ENCODE peak calls at places on chromosomes 2 and 18, in six cellular contexts. One of them, this sample, is unnamed.

GRCh38 chr2:81234711-81235110 is 930.2 kb upstream of the LRRTM1 start:
- DNase-seq in dorsolateral prefrontal cortex: no peak
- DNase-seq in caudate nucleus: no peak
- DNase-seq in CD4-positive, alpha-beta memory T cell: no peak
- DNase-seq in transverse colon: no peak
- DNase-seq in psoas muscle: no peak
- DNase-seq in this sample: no peak

GRCh38 chr2:20446917-20447436 is at the start of gene RHOB:
- DNase-seq in caudate nucleus: peak; percentile 97
- DNase-seq in dorsolateral prefrontal cortex: peak; percentile 99
- DNase-seq in psoas muscle: peak; percentile 98
- DNase-seq in transverse colon: peak; percentile 97
- DNase-seq in CD4-positive, alpha-beta memory T cell: peak; percentile 82
- DNase-seq in this sample: peak; percentile 87

GRCh38 chr2:149931486-149931885 is 343.9 kb upstream of the MMADHC start:
- DNase-seq in dorsolateral prefrontal cortex: no peak
- DNase-seq in psoas muscle: no peak
- DNase-seq in CD4-positive, alpha-beta memory T cell: no peak
- DNase-seq in caudate nucleus: no peak
- DNase-seq in transverse colon: no peak
- DNase-seq in this sample: no peak

GRCh38 chr2:200026838-200027237 is 71.5 kb downstream of the MAIP1 start:
- DNase-seq in CD4-positive, alpha-beta memory T cell: no peak
- DNase-seq in dorsolateral prefrontal cortex: no peak
- DNase-seq in psoas muscle: no peak
- DNase-seq in transverse colon: no peak
- DNase-seq in caudate nucleus: no peak
- DNase-seq in this sample: no peak

GRCh38 chr2:234606906-234607305 is 110.0 kb upstream of the ARL4C start:
- DNase-seq in dorsolateral prefrontal cortex: no peak
- DNase-seq in caudate nucleus: no peak
- DNase-seq in CD4-positive, alpha-beta memory T cell: no peak
- DNase-seq in transverse colon: no peak
- DNase-seq in psoas muscle: no peak
- DNase-seq in this sample: no peak

GRCh38 chr2:156704612-156705011 is 268.4 kb downstream of the GPD2 start:
- DNase-seq in dorsolateral prefrontal cortex: no peak
- DNase-seq in psoas muscle: no peak
- DNase-seq in CD4-positive, alpha-beta memory T cell: no peak
- DNase-seq in transverse colon: no peak
- DNase-seq in caudate nucleus: no peak
- DNase-seq in this sample: no peak

GRCh38 chr2:128623776-128624424 is 305.2 kb upstream of the HS6ST1 start:
- DNase-seq in transverse colon: no peak
- DNase-seq in CD4-positive, alpha-beta memory T cell: no peak
- DNase-seq in dorsolateral prefrontal cortex: no peak
- DNase-seq in caudate nucleus: no peak
- DNase-seq in psoas muscle: no peak
- DNase-seq in this sample: no peak

GRCh38 chr18:59208602-59209001 is 11.4 kb upstream of the GRP start:
- DNase-seq in dorsolateral prefrontal cortex: no peak
- DNase-seq in CD4-positive, alpha-beta memory T cell: no peak
- DNase-seq in transverse colon: no peak
- DNase-seq in psoas muscle: no peak
- DNase-seq in caudate nucleus: no peak
- DNase-seq in this sample: peak; percentile 3

GRCh38 chr2:74959106-74959751 is 786 bp downstream of the POLE4 start:
- DNase-seq in caudate nucleus: no peak
- DNase-seq in transverse colon: no peak
- DNase-seq in psoas muscle: no peak
- DNase-seq in CD4-positive, alpha-beta memory T cell: peak; percentile 13
- DNase-seq in dorsolateral prefrontal cortex: no peak
- DNase-seq in this sample: no peak

GRCh38 chr2:44295636-44296359 is 20.5 kb downstream of the SLC3A1 start:
- DNase-seq in psoas muscle: no peak
- DNase-seq in transverse colon: no peak
- DNase-seq in dorsolateral prefrontal cortex: no peak
- DNase-seq in caudate nucleus: no peak
- DNase-seq in CD4-positive, alpha-beta memory T cell: no peak
- DNase-seq in this sample: no peak

GRCh38 chr2:188596054-188596453 is 304.4 kb downstream of the GULP1 start:
- DNase-seq in caudate nucleus: no peak
- DNase-seq in dorsolateral prefrontal cortex: no peak
- DNase-seq in transverse colon: no peak
- DNase-seq in CD4-positive, alpha-beta memory T cell: no peak
- DNase-seq in psoas muscle: no peak
- DNase-seq in this sample: no peak

GRCh38 chr18:29147944-29148343 is 971.0 kb upstream of the CDH2 start:
- DNase-seq in dorsolateral prefrontal cortex: no peak
- DNase-seq in transverse colon: no peak
- DNase-seq in caudate nucleus: no peak
- DNase-seq in CD4-positive, alpha-beta memory T cell: no peak
- DNase-seq in psoas muscle: no peak
- DNase-seq in this sample: peak; percentile 29

GRCh38 chr18:8011906-8012305 is 444.8 kb downstream of the PTPRM start:
- DNase-seq in caudate nucleus: no peak
- DNase-seq in psoas muscle: no peak
- DNase-seq in CD4-positive, alpha-beta memory T cell: no peak
- DNase-seq in dorsolateral prefrontal cortex: no peak
- DNase-seq in transverse colon: no peak
- DNase-seq in this sample: no peak

GRCh38 chr2:109171444-109172334 is 42.7 kb downstream of the SH3RF3 start:
- DNase-seq in caudate nucleus: no peak
- DNase-seq in dorsolateral prefrontal cortex: no peak
- DNase-seq in psoas muscle: peak; percentile 72
- DNase-seq in CD4-positive, alpha-beta memory T cell: no peak
- DNase-seq in transverse colon: peak; percentile 54
- DNase-seq in this sample: no peak

GRCh38 chr18:25830787-25831186 is 259.6 kb downstream of the SS18 start:
- DNase-seq in dorsolateral prefrontal cortex: no peak
- DNase-seq in transverse colon: no peak
- DNase-seq in caudate nucleus: no peak
- DNase-seq in CD4-positive, alpha-beta memory T cell: no peak
- DNase-seq in psoas muscle: peak; percentile 69
- DNase-seq in this sample: no peak

GRCh38 chr2:237896507-237896892 is 37.1 kb downstream of the RAMP1 start:
- DNase-seq in transverse colon: no peak
- DNase-seq in psoas muscle: no peak
- DNase-seq in caudate nucleus: no peak
- DNase-seq in dorsolateral prefrontal cortex: no peak
- DNase-seq in CD4-positive, alpha-beta memory T cell: no peak
- DNase-seq in this sample: no peak

GRCh38 chr2:197248001-197248401 is 62.6 kb downstream of the ANKRD44 start:
- DNase-seq in CD4-positive, alpha-beta memory T cell: no peak
- DNase-seq in caudate nucleus: no peak
- DNase-seq in psoas muscle: no peak
- DNase-seq in transverse colon: no peak
- DNase-seq in dorsolateral prefrontal cortex: no peak
- DNase-seq in this sample: no peak

GRCh38 chr2:197247083-197247482 is 63.5 kb downstream of the ANKRD44 start:
- DNase-seq in dorsolateral prefrontal cortex: no peak
- DNase-seq in CD4-positive, alpha-beta memory T cell: no peak
- DNase-seq in caudate nucleus: no peak
- DNase-seq in transverse colon: no peak
- DNase-seq in psoas muscle: no peak
- DNase-seq in this sample: no peak

GRCh38 chr2:197249771-197250397 is 60.7 kb downstream of the ANKRD44 start:
- DNase-seq in caudate nucleus: no peak
- DNase-seq in transverse colon: no peak
- DNase-seq in psoas muscle: no peak
- DNase-seq in CD4-positive, alpha-beta memory T cell: no peak
- DNase-seq in dorsolateral prefrontal cortex: no peak
- DNase-seq in this sample: no peak

GRCh38 chr2:197246405-197246804 is 64.2 kb downstream of the ANKRD44 start:
- DNase-seq in dorsolateral prefrontal cortex: no peak
- DNase-seq in transverse colon: no peak
- DNase-seq in caudate nucleus: no peak
- DNase-seq in psoas muscle: no peak
- DNase-seq in CD4-positive, alpha-beta memory T cell: no peak
- DNase-seq in this sample: no peak

GRCh38 chr2:197248623-197249022 is 62.0 kb downstream of the ANKRD44 start:
- DNase-seq in dorsolateral prefrontal cortex: peak; percentile 43
- DNase-seq in transverse colon: peak; percentile 19
- DNase-seq in psoas muscle: no peak
- DNase-seq in CD4-positive, alpha-beta memory T cell: peak; percentile 48
- DNase-seq in caudate nucleus: no peak
- DNase-seq in this sample: no peak
- H3K27ac ChIP-seq in dorsolateral prefrontal cortex: no peak overlapping the region
- H3K27ac ChIP-seq in transverse colon: no peak overlapping the region
- H3K27ac ChIP-seq in psoas muscle: no peak overlapping the region
- H3K27ac ChIP-seq in CD4-positive, alpha-beta memory T cell: peak overlapping the region; percentile 49
- H3K27ac ChIP-seq in caudate nucleus: no peak overlapping the region
- H3K27ac ChIP-seq in this sample: no peak overlapping the region

GRCh38 chr18:11953113-11953512 is 28.2 kb upstream of the IMPA2 start:
- DNase-seq in psoas muscle: no peak
- DNase-seq in caudate nucleus: no peak
- DNase-seq in CD4-positive, alpha-beta memory T cell: no peak
- DNase-seq in transverse colon: no peak
- DNase-seq in dorsolateral prefrontal cortex: no peak
- DNase-seq in this sample: no peak

GRCh38 chr18:11951390-11951851 is 29.9 kb upstream of the IMPA2 start:
- DNase-seq in caudate nucleus: no peak
- DNase-seq in psoas muscle: no peak
- DNase-seq in dorsolateral prefrontal cortex: no peak
- DNase-seq in CD4-positive, alpha-beta memory T cell: no peak
- DNase-seq in transverse colon: no peak
- DNase-seq in this sample: no peak

GRCh38 chr18:11957636-11958035 is 23.7 kb upstream of the IMPA2 start:
- DNase-seq in dorsolateral prefrontal cortex: no peak
- DNase-seq in transverse colon: no peak
- DNase-seq in CD4-positive, alpha-beta memory T cell: no peak
- DNase-seq in caudate nucleus: no peak
- DNase-seq in psoas muscle: no peak
- DNase-seq in this sample: no peak

GRCh38 chr18:11956371-11957308 is 24.7 kb upstream of the IMPA2 start:
- DNase-seq in caudate nucleus: no peak
- DNase-seq in transverse colon: no peak
- DNase-seq in psoas muscle: no peak
- DNase-seq in dorsolateral prefrontal cortex: no peak
- DNase-seq in CD4-positive, alpha-beta memory T cell: no peak
- DNase-seq in this sample: no peak

GRCh38 chr18:11955299-11956029 is 25.8 kb upstream of the IMPA2 start:
- DNase-seq in caudate nucleus: no peak
- DNase-seq in transverse colon: peak; percentile 28
- DNase-seq in dorsolateral prefrontal cortex: peak; percentile 32
- DNase-seq in psoas muscle: peak; percentile 76
- DNase-seq in CD4-positive, alpha-beta memory T cell: no peak
- DNase-seq in this sample: peak; percentile 20
- H3K27ac ChIP-seq in caudate nucleus: peak overlapping the region; percentile 54
- H3K27ac ChIP-seq in transverse colon: peak overlapping the region; percentile 67
- H3K27ac ChIP-seq in dorsolateral prefrontal cortex: peak overlapping the region; percentile 9
- H3K27ac ChIP-seq in psoas muscle: peak overlapping the region; percentile 37
- H3K27ac ChIP-seq in CD4-positive, alpha-beta memory T cell: no peak overlapping the region
- H3K27ac ChIP-seq in this sample: peak overlapping the region; percentile 97

GRCh38 chr2:216485237-216485636 is 13.4 kb upstream of the RPL37A start:
- DNase-seq in psoas muscle: no peak
- DNase-seq in dorsolateral prefrontal cortex: no peak
- DNase-seq in CD4-positive, alpha-beta memory T cell: no peak
- DNase-seq in transverse colon: no peak
- DNase-seq in caudate nucleus: no peak
- DNase-seq in this sample: no peak
- H3K27ac ChIP-seq in psoas muscle: no peak overlapping the region
- H3K27ac ChIP-seq in dorsolateral prefrontal cortex: no peak overlapping the region
- H3K27ac ChIP-seq in CD4-positive, alpha-beta memory T cell: no peak overlapping the region
- H3K27ac ChIP-seq in transverse colon: no peak overlapping the region
- H3K27ac ChIP-seq in caudate nucleus: no peak overlapping the region
- H3K27ac ChIP-seq in this sample: no peak overlapping the region

GRCh38 chr2:28453396-28453795 is 42.5 kb upstream of the PLB1 start:
- DNase-seq in caudate nucleus: no peak
- DNase-seq in transverse colon: no peak
- DNase-seq in dorsolateral prefrontal cortex: no peak
- DNase-seq in CD4-positive, alpha-beta memory T cell: no peak
- DNase-seq in psoas muscle: no peak
- DNase-seq in this sample: no peak
- H3K27ac ChIP-seq in caudate nucleus: no peak overlapping the region
- H3K27ac ChIP-seq in transverse colon: no peak overlapping the region
- H3K27ac ChIP-seq in dorsolateral prefrontal cortex: no peak overlapping the region
- H3K27ac ChIP-seq in CD4-positive, alpha-beta memory T cell: no peak overlapping the region
- H3K27ac ChIP-seq in psoas muscle: no peak overlapping the region
- H3K27ac ChIP-seq in this sample: peak overlapping the region; percentile 77

DNA sequence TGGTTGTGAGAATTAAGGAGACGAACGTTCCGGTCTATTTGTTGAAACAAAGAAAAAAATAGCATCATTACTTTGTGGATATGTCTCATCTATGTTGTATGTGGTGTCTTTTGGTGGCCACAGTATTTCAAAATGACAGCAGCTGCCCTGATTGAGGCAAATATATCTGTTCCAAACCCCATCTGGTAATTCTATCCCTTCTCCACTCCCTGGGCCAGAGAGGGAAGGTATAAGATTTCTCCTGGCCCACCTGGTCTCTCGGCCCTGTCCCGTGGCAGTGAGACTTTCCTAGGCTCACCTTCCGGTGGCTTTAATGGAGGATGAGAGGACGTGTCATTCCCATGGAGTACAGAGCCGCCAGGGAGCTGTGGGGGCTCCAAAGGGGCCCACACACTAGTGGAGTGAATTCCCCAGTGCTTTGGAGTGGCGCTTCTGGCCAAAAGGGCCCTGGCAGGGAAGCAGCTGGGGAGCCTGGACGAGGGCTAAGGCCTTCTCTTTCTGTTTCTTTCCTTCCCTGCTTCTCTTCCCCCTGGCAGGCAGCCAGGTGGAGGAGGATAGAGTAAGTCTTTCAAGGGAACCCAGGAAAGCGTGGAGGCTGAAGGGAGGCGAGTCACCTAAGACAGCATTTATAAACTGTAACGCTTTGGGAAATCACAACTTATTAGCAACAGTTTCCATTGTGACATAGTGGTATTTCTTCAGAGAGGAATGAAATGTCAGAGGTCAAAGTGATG is 5.6 kb downstream of the FOSL2 start:
- DNase-seq in dorsolateral prefrontal cortex: no peak
- DNase-seq in transverse colon: no peak
- DNase-seq in CD4-positive, alpha-beta memory T cell: no peak
- DNase-seq in caudate nucleus: no peak
- DNase-seq in psoas muscle: no peak
- DNase-seq in this sample: no peak
- H3K27ac ChIP-seq in dorsolateral prefrontal cortex: no peak overlapping the region
- H3K27ac ChIP-seq in transverse colon: peak overlapping the region; percentile 100
- H3K27ac ChIP-seq in CD4-positive, alpha-beta memory T cell: no peak overlapping the region
- H3K27ac ChIP-seq in caudate nucleus: peak overlapping the region; percentile 20
- H3K27ac ChIP-seq in psoas muscle: peak overlapping the region; percentile 100
- H3K27ac ChIP-seq in this sample: no peak overlapping the region

DNA sequence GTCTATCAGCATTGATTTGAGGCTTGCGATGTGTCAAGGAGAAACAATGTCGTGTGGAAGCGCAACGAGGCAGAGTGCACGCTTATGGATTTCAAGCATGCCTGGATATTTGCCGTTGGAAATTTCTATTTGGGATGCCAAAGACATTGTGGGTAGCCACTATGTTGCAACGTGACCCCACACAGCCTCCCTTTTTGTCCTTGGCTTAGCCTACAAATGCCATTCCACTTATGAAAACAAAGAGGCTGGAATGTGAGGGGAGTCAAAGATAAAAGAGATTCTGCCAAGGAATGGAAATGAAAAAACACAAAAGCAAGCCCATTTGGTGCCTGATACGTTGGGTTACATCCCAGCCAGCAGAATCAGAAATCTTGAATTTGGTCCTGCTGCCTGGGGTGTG is 721.2 kb downstream of the GALR1 start:
- DNase-seq in CD4-positive, alpha-beta memory T cell: no peak
- DNase-seq in dorsolateral prefrontal cortex: no peak
- DNase-seq in psoas muscle: no peak
- DNase-seq in caudate nucleus: no peak
- DNase-seq in transverse colon: no peak
- DNase-seq in this sample: no peak
- H3K27ac ChIP-seq in CD4-positive, alpha-beta memory T cell: no peak overlapping the region
- H3K27ac ChIP-seq in dorsolateral prefrontal cortex: no peak overlapping the region
- H3K27ac ChIP-seq in psoas muscle: no peak overlapping the region
- H3K27ac ChIP-seq in caudate nucleus: no peak overlapping the region
- H3K27ac ChIP-seq in transverse colon: no peak overlapping the region
- H3K27ac ChIP-seq in this sample: no peak overlapping the region